ENCODE peak calls at places on chromosomes 16 and 17, in eight cellular contexts. V, B, L, C, G, M, I and W are unnamed samples.

GRCh38 chr17:82592289-82592683 is 56.0 kb downstream of the WDR45B start:
- DNase-seq in V (no peak), B (no peak), L (no peak), C (no peak), G (no peak), M (no peak), I (no peak), W (no peak)

GRCh38 chr16:81647527-81647926 is 131.6 kb upstream of the PLCG2 start:
- DNase-seq in V (peak), B (no peak), L (peak), C (no peak), G (no peak), M (peak), I (no peak), W (peak)

GRCh38 chr17:43905400-43905984 is 1.8 kb downstream of the MPP2 start:
- DNase-seq in V (no peak), B (no peak), L (no peak), C (no peak), G (no peak), M (no peak), I (peak), W (no peak)

GRCh38 chr17:69466905-69467630 is 52.6 kb downstream of the MAP2K6 start:
- DNase-seq in V (no peak), B (no peak), L (peak), C (no peak), G (no peak), M (no peak), I (no peak), W (no peak)

GRCh38 chr17:7440823-7441174 is 1.5 kb downstream of the FGF11 start:
- DNase-seq in V (no peak), B (peak), L (no peak), C (no peak), G (no peak), M (no peak), I (peak), W (no peak)

GRCh38 chr16:85988723-85989313 is 89.9 kb downstream of the IRF8 start:
- DNase-seq in V (no peak), B (peak), L (no peak), C (no peak), G (no peak), M (no peak), I (no peak), W (no peak)

GRCh38 chr17:63646492-63646815 is 24.2 kb downstream of the MAP3K3 start:
- DNase-seq in V (no peak), B (peak), L (no peak), C (no peak), G (no peak), M (no peak), I (no peak), W (no peak)

GRCh38 chr16:3998793-3999478 is 117.3 kb downstream of the ADCY9 start:
- DNase-seq in V (peak), B (no peak), L (peak), C (no peak), G (no peak), M (no peak), I (no peak), W (no peak)

GRCh38 chr17:7572338-7572587 is 7.2 kb upstream of the CD68 start:
- DNase-seq in V (no peak), B (no peak), L (no peak), C (no peak), G (no peak), M (no peak), I (no peak), W (no peak)

GRCh38 chr17:61574542-61575351 is 16.3 kb downstream of the NACA2 start:
- DNase-seq in V (peak), B (no peak), L (no peak), C (peak), G (no peak), M (no peak), I (peak), W (no peak)

GRCh38 chr16:57988929-57989328 is 11.5 kb downstream of the ZNF319 start:
- DNase-seq in V (no peak), B (no peak), L (no peak), C (peak), G (no peak), M (no peak), I (no peak), W (no peak)

GRCh38 chr17:74158761-74159160 is 44.7 kb upstream of the RPL38 start:
- DNase-seq in V (no peak), B (no peak), L (no peak), C (no peak), G (no peak), M (no peak), I (no peak), W (no peak)

GRCh38 chr16:62283-62682 is 8.7 kb downstream of the SNRNP25 start:
- DNase-seq in V (no peak), B (no peak), L (no peak), C (no peak), G (peak), M (no peak), I (no peak), W (no peak)

GRCh38 chr16:85781685-85782370 is 17.5 kb downstream of the EMC8 start:
- DNase-seq in V (no peak), B (no peak), L (peak), C (peak), G (peak), M (peak), I (peak), W (peak)

GRCh38 chr16:1812732-1813163 is 13.9 kb downstream of the HAGH start:
- DNase-seq in V (peak), B (no peak), L (no peak), C (peak), G (peak), M (peak), I (peak), W (no peak)

GRCh38 chr16:69773255-69773947 is 11.3 kb downstream of the WWP2 start:
- DNase-seq in V (no peak), B (no peak), L (no peak), C (no peak), G (no peak), M (no peak), I (no peak), W (no peak)

GRCh38 chr17:43599835-43600234 is 53.7 kb upstream of the ETV4 start:
- DNase-seq in V (peak), B (no peak), L (peak), C (no peak), G (no peak), M (no peak), I (no peak), W (no peak)

GRCh38 chr17:81509048-81509686 is 3.4 kb downstream of the ACTG1 start:
- DNase-seq in V (no peak), B (no peak), L (no peak), C (no peak), G (no peak), M (no peak), I (no peak), W (no peak)

GRCh38 chr17:17721140-17721668 is 39.9 kb downstream of the RAI1 start:
- DNase-seq in V (no peak), B (no peak), L (no peak), C (no peak), G (no peak), M (no peak), I (no peak), W (no peak)

GRCh38 chr17:74852237-74853047 is 7.2 kb downstream of the GRIN2C start:
- DNase-seq in V (no peak), B (peak), L (no peak), C (no peak), G (peak), M (no peak), I (no peak), W (no peak)

GRCh38 chr16:88992351-88993005 is 15.5 kb upstream of the CBFA2T3 start:
- DNase-seq in V (no peak), B (no peak), L (no peak), C (no peak), G (peak), M (no peak), I (no peak), W (no peak)

GRCh38 chr17:61403846-61404701 is 4.4 kb downstream of the TBX2 start:
- DNase-seq in V (peak), B (no peak), L (no peak), C (no peak), G (no peak), M (no peak), I (no peak), W (no peak)

GRCh38 chr16:84888450-84888849 is 68.7 kb downstream of the CRISPLD2 start:
- DNase-seq in V (peak), B (no peak), L (no peak), C (no peak), G (no peak), M (no peak), I (no peak), W (no peak)

GRCh38 chr17:50626037-50626574 is 8.6 kb upstream of the ABCC3 start:
- DNase-seq in V (peak), B (peak), L (peak), C (no peak), G (peak), M (peak), I (peak), W (no peak)

GRCh38 chr17:60901222-60901621 is 223.6 kb downstream of the BCAS3 start:
- DNase-seq in V (peak), B (no peak), L (no peak), C (no peak), G (no peak), M (no peak), I (no peak), W (no peak)

GRCh38 chr16:84286568-84287220 is 8.0 kb upstream of the WFDC1 start:
- DNase-seq in V (no peak), B (no peak), L (no peak), C (no peak), G (peak), M (no peak), I (no peak), W (no peak)

GRCh38 chr17:76791053-76791980 is 53.4 kb downstream of the MFSD11 start:
- DNase-seq in V (no peak), B (peak), L (peak), C (no peak), G (no peak), M (no peak), I (no peak), W (no peak)

GRCh38 chr17:71188811-71189492 is 931.9 kb upstream of the SOX9 start:
- DNase-seq in V (peak), B (no peak), L (peak), C (no peak), G (no peak), M (no peak), I (no peak), W (no peak)

GRCh38 chr16:88927010-88927409 is 50.0 kb downstream of the CBFA2T3 start:
- DNase-seq in V (no peak), B (no peak), L (no peak), C (no peak), G (no peak), M (no peak), I (no peak), W (no peak)

GRCh38 chr17:61291457-61292311 is 108.0 kb upstream of the TBX2 start:
- DNase-seq in V (no peak), B (no peak), L (no peak), C (no peak), G (no peak), M (peak), I (peak), W (no peak)

GRCh38 chr17:47099451-47099986 is 89.6 kb downstream of the CDC27 start:
- DNase-seq in V (no peak), B (no peak), L (no peak), C (no peak), G (no peak), M (no peak), I (no peak), W (no peak)

GRCh38 chr16:58448890-58449289 is 51.1 kb upstream of the NDRG4 start:
- DNase-seq in V (no peak), B (no peak), L (no peak), C (no peak), G (no peak), M (no peak), I (no peak), W (no peak)

GRCh38 chr16:3716831-3717234 is 491 bp downstream of the TRAP1 start:
- DNase-seq in V (no peak), B (peak), L (no peak), C (no peak), G (no peak), M (no peak), I (peak), W (no peak)

GRCh38 chr17:71765437-71765836 is 355.4 kb upstream of the SOX9 start:
- DNase-seq in V (no peak), B (no peak), L (no peak), C (no peak), G (no peak), M (no peak), I (no peak), W (no peak)